ENCODE peak calls at places on chromosomes 11 and 22, in four cellular contexts. A is A549, Y is GM12878, M is IMR-90. T is an unnamed sample.
A peak's percentile ranks its signal among the peaks of the same experiment; 100 is the strongest.

GRCh38 chr11:48029686-48030279 is 49.4 kb downstream of the PTPRJ start:
- DNase-seq in M (no peak), A (no peak), Y (no peak), T (no peak)

GRCh38 chr11:132556316-132556715 is 976.0 kb downstream of the OPCML start:
- DNase-seq in A (no peak), Y (no peak), M (no peak), T (no peak)

GRCh38 chr11:27004103-27004502 is 10.2 kb downstream of the FIBIN start:
- DNase-seq in M (no peak), A (no peak), Y (no peak), T (no peak)

GRCh38 chr11:128471138-128471661 is 116.2 kb downstream of the ETS1 start:
- DNase-seq in M (no peak), A (no peak), Y (peak; percentile 79), T (no peak)

GRCh38 chr11:80346660-80347059 is 905.8 kb upstream of the TENM4 start:
- DNase-seq in M (no peak), Y (no peak), A (no peak), T (no peak)

GRCh38 chr11:23846902-23847422 is 649.9 kb upstream of the LUZP2 start:
- DNase-seq in Y (no peak), M (no peak), A (no peak), T (no peak)

GRCh38 chr22:45308624-45309421 is 911 bp upstream of the FAM118A start:
- DNase-seq in A (no peak), Y (no peak), M (no peak), T (no peak)

GRCh38 chr22:48198489-48199459 is 1436.3 kb downstream of the TBC1D22A start:
- DNase-seq in A (no peak), M (no peak), Y (no peak), T (no peak)

GRCh38 chr22:19849800-19850481 is 4.7 kb downstream of the GNB1L start:
- DNase-seq in A (no peak), M (no peak), Y (no peak), T (no peak)

GRCh38 chr11:33997473-33998347 is 53.8 kb upstream of the CAPRIN1 start:
- DNase-seq in A (no peak), Y (no peak), M (no peak), T (no peak)

GRCh38 chr22:40396882-40397281 is 26.5 kb downstream of the SGSM3 start:
- DNase-seq in Y (no peak), M (peak; percentile 88), A (no peak), T (no peak)

GRCh38 chr22:27512283-27512761 is 289.2 kb downstream of the MN1 start:
- DNase-seq in A (peak; percentile 16), Y (no peak), M (peak; percentile 97), T (no peak)

GRCh38 chr11:105070221-105070789 is 25.2 kb upstream of the CARD16 start:
- DNase-seq in A (no peak), Y (no peak), M (no peak), T (no peak)

GRCh38 chr11:12897390-12897789 is 111.7 kb upstream of the RASSF10 start:
- DNase-seq in Y (no peak), A (no peak), M (no peak), T (no peak)

GRCh38 chr22:20904008-20904979 is 12.9 kb upstream of the CRKL start:
- DNase-seq in Y (no peak), A (peak; percentile 82), M (peak; percentile 99), T (peak; percentile 54)

GRCh38 chr11:102186836-102187235 is 76.6 kb downstream of the YAP1 start:
- DNase-seq in A (no peak), Y (no peak), M (no peak), T (no peak)

GRCh38 chr11:71452354-71453020 is 516 bp upstream of the NADSYN1 start:
- DNase-seq in A (no peak), M (peak; percentile 35), Y (no peak), T (no peak)

GRCh38 chr11:109547356-109548027 is 125.5 kb downstream of the C11orf87 start:
- DNase-seq in A (no peak), M (peak; percentile 56), Y (no peak), T (no peak)

GRCh38 chr11:13772223-13773046 is 104.0 kb downstream of the FAR1 start:
- DNase-seq in Y (peak; percentile 11), A (peak; percentile 72), M (peak; percentile 62), T (peak; percentile 24)

GRCh38 chr11:120385690-120386089 is 49.5 kb downstream of the ARHGEF12 start:
- DNase-seq in A (no peak), Y (no peak), M (no peak), T (no peak)

GRCh38 chr22:26648011-26648497 is 9.3 kb upstream of the MIAT start:
- DNase-seq in M (no peak), Y (no peak), A (no peak), T (no peak)

GRCh38 chr11:61549662-61550568 is 31.0 kb downstream of the SYT7 start:
- DNase-seq in A (no peak), Y (no peak), M (no peak), T (no peak)

GRCh38 chr11:30800904-30801303 is 214.8 kb upstream of the MPPED2 start:
- DNase-seq in M (no peak), Y (no peak), A (no peak), T (no peak)

DNA sequence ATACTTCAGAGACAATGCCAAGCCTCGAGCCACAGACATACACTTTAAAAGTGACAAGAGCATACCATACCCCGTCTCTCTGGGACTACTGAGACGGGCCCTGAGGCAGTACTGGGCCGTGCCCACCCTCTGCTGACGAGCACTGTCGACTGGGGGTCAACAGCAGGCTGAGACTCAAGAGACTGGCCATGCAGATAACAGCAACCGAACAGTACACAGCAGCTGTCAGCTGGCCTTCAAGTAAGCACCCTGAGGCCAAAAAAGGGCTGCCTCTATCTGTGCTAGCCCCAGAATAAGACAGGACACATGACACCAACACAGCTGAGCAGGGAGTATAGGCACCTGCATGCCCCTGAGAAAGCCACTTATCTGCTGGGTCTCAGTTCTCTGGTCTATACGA is 18.9 kb upstream of the TMEM121B start:
- DNase-seq in M (no peak), A (no peak), Y (no peak), T (no peak)
- TF ChIP-seq ELK1 in M (no peak), A (no peak), Y (no peak), T (no peak)

GRCh38 chr11:70153133-70153727 is 49.9 kb upstream of the FADD start:
- DNase-seq in A (no peak), M (no peak), Y (no peak), T (no peak)
- TF ChIP-seq ELK1 in A (no peak), M (no peak), Y (no peak), T (no peak)

DNA sequence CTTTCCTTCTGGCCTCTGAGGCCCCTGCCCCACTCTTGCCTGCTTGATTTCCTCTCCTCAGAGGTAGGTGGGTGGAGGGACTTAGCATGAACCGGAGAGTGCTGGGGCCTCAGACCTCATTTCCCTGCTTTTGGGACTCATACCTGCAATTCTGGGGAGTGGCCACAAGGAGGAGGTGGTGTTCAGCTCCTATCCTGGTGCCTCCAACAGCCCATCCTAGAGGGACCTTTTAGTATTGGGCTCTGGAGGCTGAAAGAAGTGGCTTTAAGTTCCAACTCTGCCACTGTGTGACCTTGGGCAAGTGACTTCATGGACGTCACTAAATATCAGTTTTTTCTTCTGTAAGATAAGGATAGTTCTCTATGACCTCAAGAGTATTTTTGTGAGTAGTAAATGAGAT is 98.6 kb downstream of the KIAA1671 start:
- DNase-seq in Y (no peak), A (peak; percentile 35), M (no peak), T (no peak)
- TF ChIP-seq ELK1 in Y (no peak), A (no peak), M (no peak), T (no peak)

GRCh38 chr11:116725434-116726221 is 47.2 kb downstream of the BUD13 start:
- DNase-seq in Y (no peak), M (peak; percentile 44), A (no peak), T (no peak)
- TF ChIP-seq ELK1 in Y (no peak), M (no peak), A (no peak), T (no peak)

DNA sequence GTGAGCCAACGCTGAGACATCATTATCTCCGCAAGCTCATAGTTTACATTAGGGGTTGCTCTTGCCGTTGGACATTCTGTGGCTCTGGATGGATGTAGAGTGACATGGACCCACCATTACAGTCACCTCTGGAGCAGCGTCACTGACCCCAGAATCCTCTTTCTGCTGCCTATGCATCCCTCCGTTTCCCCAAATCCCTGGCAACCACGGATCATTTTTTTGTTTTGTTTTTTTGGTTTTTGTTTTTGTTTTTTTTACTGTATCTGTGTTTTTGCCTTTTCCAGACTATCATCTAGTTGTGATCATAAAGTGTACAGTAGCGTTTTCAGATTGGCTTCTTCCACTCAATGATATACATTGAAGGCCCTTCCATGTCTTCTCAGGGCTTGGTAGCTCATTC is 4.0 kb downstream of the PARVB start:
- DNase-seq in Y (no peak), A (no peak), M (no peak), T (no peak)
- TF ChIP-seq ELK1 in Y (no peak), A (no peak), M (no peak), T (no peak)

GRCh38 chr11:69475141-69475865 is 6.2 kb upstream of the LINC01488 start:
- DNase-seq in M (no peak), Y (no peak), A (no peak), T (no peak)

GRCh38 chr11:69474736-69475135 is 6.7 kb upstream of the LINC01488 start:
- DNase-seq in M (no peak), A (no peak), Y (no peak), T (no peak)

GRCh38 chr11:69475866-69476714 is 5.4 kb upstream of the LINC01488 start:
- DNase-seq in M (no peak), A (no peak), Y (no peak), T (no peak)

GRCh38 chr11:69476715-69477025 is 4.8 kb upstream of the LINC01488 start:
- DNase-seq in Y (no peak), M (no peak), A (no peak), T (no peak)

GRCh38 chr11:69477111-69477510 is 4.4 kb upstream of the LINC01488 start:
- DNase-seq in Y (no peak), M (no peak), A (no peak), T (no peak)
- TF ChIP-seq ELK1 in Y (no peak), M (no peak), A (no peak), T (no peak)

GRCh38 chr11:25794804-25795203 is 537.1 kb upstream of the ANO3 start:
- DNase-seq in A (no peak), M (no peak), Y (no peak), T (no peak)

DNA sequence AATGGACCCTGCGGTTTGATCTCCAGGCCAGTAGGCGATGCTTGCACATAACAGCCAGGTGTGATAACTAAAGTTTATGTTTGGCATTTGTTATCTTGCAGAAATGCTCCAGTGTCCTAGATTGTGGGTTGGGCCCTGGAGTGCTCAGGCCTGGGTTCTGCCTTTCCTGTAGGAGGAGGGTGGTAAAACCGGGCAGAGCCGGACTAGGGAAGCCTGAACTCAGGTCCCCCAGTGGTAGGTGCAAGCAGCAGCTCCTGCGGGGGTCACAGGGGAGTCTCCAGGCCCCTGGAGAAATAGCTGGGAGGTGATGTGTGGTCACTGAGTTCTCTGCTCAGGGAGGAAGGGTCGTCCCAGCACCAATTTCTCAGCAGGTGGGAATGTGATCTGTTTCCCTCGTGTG is 538.3 kb upstream of the ANO3 start:
- DNase-seq in M (no peak), Y (no peak), A (no peak), T (no peak)
- TF ChIP-seq ELK1 in M (no peak), Y (no peak), A (no peak), T (no peak)